ENCODE peak calls at places on chromosomes 2 and 18, in seven cellular contexts. V is mesendoderm, T is H9, N is neuronal stem cell, M is H1, G is mesenchymal stem cell, I is trophoblast cell. X is an unnamed sample.
A peak's percentile ranks its signal among the peaks of the same experiment; 100 is the strongest.

GRCh38 chr2:48733067-48733503 is 22.4 kb downstream of the LHCGR start:
- DNase-seq in V (no peak), T (no peak), N (no peak), M (no peak), G (no peak), I (no peak), X (no peak)

GRCh38 chr18:78912862-78913261 is 66.8 kb upstream of the SALL3 start:
- DNase-seq in V (no peak), T (peak; percentile 22), N (no peak), M (no peak), G (no peak), I (no peak), X (no peak)

GRCh38 chr18:29087616-29088246 is 910.8 kb upstream of the CDH2 start:
- DNase-seq in V (no peak), T (no peak), N (no peak), M (no peak), G (no peak), I (no peak), X (no peak)

GRCh38 chr2:3303583-3304406 is 73.8 kb downstream of the EIPR1 start:
- DNase-seq in V (peak; percentile 93), T (peak; percentile 89), N (peak; percentile 79), M (peak; percentile 50), G (peak; percentile 76), I (peak; percentile 85), X (peak; percentile 77)

GRCh38 chr2:120740765-120741513 is 5.3 kb downstream of the GLI2 start:
- DNase-seq in V (peak; percentile 92), T (peak; percentile 80), N (peak; percentile 74), M (no peak), G (peak; percentile 83), I (no peak), X (peak; percentile 41)

GRCh38 chr2:203804070-203804469 is 63.5 kb upstream of the CTLA4 start:
- DNase-seq in V (peak; percentile 27), T (no peak), N (no peak), M (no peak), G (peak; percentile 85), I (peak; percentile 62), X (peak; percentile 96)

GRCh38 chr2:188776634-188777033 is 197.5 kb upstream of the COL3A1 start:
- DNase-seq in V (no peak), T (no peak), N (no peak), M (no peak), G (peak; percentile 69), I (peak; percentile 83), X (peak; percentile 93)

GRCh38 chr2:224027070-224027469 is 12.0 kb downstream of the SERPINE2 start:
- DNase-seq in V (peak; percentile 96), T (peak; percentile 92), N (peak; percentile 15), M (peak; percentile 83), G (no peak), I (no peak), X (no peak)

GRCh38 chr2:159144776-159145614 is 141.5 kb downstream of the WDSUB1 start:
- DNase-seq in V (no peak), T (no peak), N (no peak), M (no peak), G (no peak), I (no peak), X (no peak)

GRCh38 chr2:196925768-196926561 is 542 bp downstream of the PGAP1 start:
- DNase-seq in V (peak; percentile 74), T (peak; percentile 51), N (peak; percentile 36), M (no peak), G (peak; percentile 58), I (peak; percentile 37), X (peak; percentile 26)

GRCh38 chr2:180033993-180034894 is 27.1 kb upstream of the CWC22 start:
- DNase-seq in V (peak; percentile 70), T (peak; percentile 58), N (peak; percentile 9), M (no peak), G (no peak), I (no peak), X (peak; percentile 58)

GRCh38 chr2:119694994-119695521 is 16.1 kb downstream of the TMEM177 start:
- DNase-seq in V (peak; percentile 73), T (no peak), N (no peak), M (no peak), G (peak; percentile 64), I (no peak), X (peak; percentile 54)

GRCh38 chr2:12177052-12177994 is 430.9 kb downstream of the LPIN1 start:
- DNase-seq in V (peak; percentile 91), T (no peak), N (no peak), M (no peak), G (peak; percentile 90), I (peak; percentile 74), X (peak; percentile 76)

GRCh38 chr2:11753886-11754704 is 7.7 kb downstream of the LPIN1 start:
- DNase-seq in V (peak; percentile 81), T (no peak), N (no peak), M (no peak), G (peak; percentile 62), I (no peak), X (peak; percentile 61)

GRCh38 chr2:165877565-165878550 is 75.7 kb downstream of the TTC21B start:
- DNase-seq in V (no peak), T (no peak), N (no peak), M (no peak), G (peak; percentile 29), I (peak; percentile 75), X (peak; percentile 66)

GRCh38 chr2:213306320-213306942 is 22.2 kb downstream of the SPAG16 start:
- DNase-seq in V (no peak), T (no peak), N (no peak), M (no peak), G (peak; percentile 43), I (no peak), X (peak; percentile 65)

GRCh38 chr2:64972856-64973255 is 16.3 kb upstream of the SLC1A4 start:
- DNase-seq in V (no peak), T (no peak), N (no peak), M (no peak), G (peak; percentile 78), I (no peak), X (peak; percentile 77)

GRCh38 chr2:144320491-144320890 is 199.4 kb downstream of the ZEB2 start:
- DNase-seq in V (no peak), T (no peak), N (no peak), M (no peak), G (peak; percentile 18), I (no peak), X (peak; percentile 28)

GRCh38 chr2:224311226-224311625 is 90.7 kb downstream of the FAM124B start:
- DNase-seq in V (no peak), T (no peak), N (no peak), M (no peak), G (peak; percentile 55), I (no peak), X (no peak)

GRCh38 chr2:64615206-64615763 is 38.4 kb downstream of the SERTAD2 start:
- DNase-seq in V (no peak), T (no peak), N (no peak), M (no peak), G (no peak), I (no peak), X (no peak)

GRCh38 chr18:74326238-74326637 is 10.6 kb downstream of the C18orf63 start:
- DNase-seq in V (no peak), T (no peak), N (no peak), M (no peak), G (peak; percentile 7), I (no peak), X (peak; percentile 14)

GRCh38 chr18:35920623-35921022 is 51.9 kb upstream of the RMP24 start:
- DNase-seq in V (no peak), T (no peak), N (no peak), M (no peak), G (no peak), I (no peak), X (no peak)

GRCh38 chr2:105449083-105449482 is 50.2 kb upstream of the FHL2 start:
- DNase-seq in V (no peak), T (no peak), N (no peak), M (no peak), G (no peak), I (no peak), X (no peak)

GRCh38 chr2:206158563-206159345 is 490 bp downstream of the NDUFS1 start:
- DNase-seq in V (peak; percentile 41), T (no peak), N (no peak), M (no peak), G (peak; percentile 65), I (peak; percentile 32), X (peak; percentile 31)

GRCh38 chr18:76383636-76384035 is 111.4 kb downstream of the ZNF516 start:
- DNase-seq in V (no peak), T (no peak), N (no peak), M (no peak), G (no peak), I (no peak), X (no peak)
- H3K23ac ChIP-seq in V (no peak overlapping the region), T (no peak overlapping the region), N (no peak overlapping the region), M (no peak overlapping the region), G (no peak overlapping the region), I (no peak overlapping the region), X (no peak overlapping the region)

GRCh38 chr2:19725392-19725791 is 176.4 kb downstream of the TTC32 start:
- DNase-seq in V (no peak), T (no peak), N (no peak), M (no peak), G (no peak), I (no peak), X (no peak)

GRCh38 chr2:19732255-19732654 is 169.5 kb downstream of the TTC32 start:
- DNase-seq in V (no peak), T (no peak), N (no peak), M (no peak), G (no peak), I (no peak), X (peak; percentile 55)

GRCh38 chr2:19731515-19731914 is 170.3 kb downstream of the TTC32 start:
- DNase-seq in V (no peak), T (no peak), N (no peak), M (no peak), G (no peak), I (no peak), X (no peak)

GRCh38 chr2:19731040-19731439 is 170.7 kb downstream of the TTC32 start:
- DNase-seq in V (no peak), T (no peak), N (no peak), M (no peak), G (no peak), I (no peak), X (peak; percentile 42)

GRCh38 chr2:19728120-19728519 is 173.7 kb downstream of the TTC32 start:
- DNase-seq in V (no peak), T (no peak), N (no peak), M (no peak), G (no peak), I (no peak), X (no peak)
- H3K23ac ChIP-seq in V (no peak overlapping the region), T (no peak overlapping the region), N (no peak overlapping the region), M (no peak overlapping the region), G (no peak overlapping the region), I (no peak overlapping the region), X (no peak overlapping the region)

GRCh38 chr2:134440336-134440909 is 186.6 kb downstream of the MGAT5 start:
- DNase-seq in V (no peak), T (no peak), N (no peak), M (no peak), G (no peak), I (no peak), X (no peak)
- H3K23ac ChIP-seq in V (no peak overlapping the region), T (no peak overlapping the region), N (no peak overlapping the region), M (no peak overlapping the region), G (no peak overlapping the region), I (no peak overlapping the region), X (no peak overlapping the region)

GRCh38 chr2:177660742-177661141 is 268.2 kb downstream of the AGPS start:
- DNase-seq in V (no peak), T (no peak), N (no peak), M (no peak), G (no peak), I (no peak), X (no peak)

DNA sequence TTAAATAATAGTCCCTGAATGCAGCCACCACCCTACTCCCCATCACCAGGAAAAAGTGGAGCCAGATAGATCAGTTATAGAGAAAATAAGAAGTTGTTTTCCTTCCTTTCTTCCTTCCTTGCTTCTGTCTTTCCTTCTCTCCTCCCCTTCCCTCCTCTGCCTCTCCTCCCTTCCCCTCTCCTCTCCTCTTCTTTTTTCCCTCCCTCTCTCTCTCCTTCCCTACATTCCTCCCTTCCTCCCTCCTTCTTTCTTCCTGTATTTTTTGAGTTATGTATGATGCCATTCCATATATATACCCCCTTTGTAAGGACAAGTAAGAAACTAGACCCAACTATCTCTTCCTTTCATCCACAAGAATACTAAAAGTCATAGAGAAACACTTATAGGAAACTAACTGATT is 265.7 kb downstream of the AGPS start:
- DNase-seq in V (no peak), T (no peak), N (no peak), M (no peak), G (no peak), I (no peak), X (no peak)
- H3K23ac ChIP-seq in V (no peak overlapping the region), T (no peak overlapping the region), N (no peak overlapping the region), M (no peak overlapping the region), G (no peak overlapping the region), I (no peak overlapping the region), X (no peak overlapping the region)